ENCODE peak calls at places on chromosomes 13 and 19, in seven cellular contexts. One of them, this sample, is unnamed.

GRCh38 chr19:4732680-4733114 is 9.1 kb upstream of the DPP9 start:
- DNase-seq in left lung: no peak
- DNase-seq in BE2C: peak; percentile 73
- DNase-seq in right lobe of liver: no peak
- DNase-seq in left ventricle myocardium inferior: peak; percentile 29
- DNase-seq in body of pancreas: peak; percentile 54
- DNase-seq in A549: peak; percentile 57
- DNase-seq in this sample: peak; percentile 74

GRCh38 chr13:113049521-113049941 is 56.1 kb upstream of the F7 start:
- DNase-seq in left lung: peak; percentile 47
- DNase-seq in BE2C: no peak
- DNase-seq in right lobe of liver: no peak
- DNase-seq in left ventricle myocardium inferior: peak; percentile 34
- DNase-seq in body of pancreas: no peak
- DNase-seq in A549: no peak
- DNase-seq in this sample: no peak

GRCh38 chr19:47035127-47035494 is 13.3 kb downstream of the TMEM160 start:
- DNase-seq in left lung: no peak
- DNase-seq in BE2C: no peak
- DNase-seq in right lobe of liver: no peak
- DNase-seq in left ventricle myocardium inferior: no peak
- DNase-seq in body of pancreas: no peak
- DNase-seq in A549: no peak
- DNase-seq in this sample: no peak

GRCh38 chr13:67518785-67519184 is 288.6 kb upstream of the PCDH9 start:
- DNase-seq in left lung: no peak
- DNase-seq in BE2C: no peak
- DNase-seq in right lobe of liver: no peak
- DNase-seq in left ventricle myocardium inferior: no peak
- DNase-seq in body of pancreas: no peak
- DNase-seq in A549: no peak
- DNase-seq in this sample: no peak

GRCh38 chr13:99484405-99484981 is 16.8 kb upstream of the TM9SF2 start:
- DNase-seq in left lung: no peak
- DNase-seq in BE2C: no peak
- DNase-seq in right lobe of liver: no peak
- DNase-seq in left ventricle myocardium inferior: no peak
- DNase-seq in body of pancreas: no peak
- DNase-seq in A549: no peak
- DNase-seq in this sample: no peak

GRCh38 chr19:56566904-56567273 is 379 bp upstream of the ZNF470 start:
- DNase-seq in left lung: peak; percentile 87
- DNase-seq in BE2C: peak; percentile 68
- DNase-seq in right lobe of liver: peak; percentile 62
- DNase-seq in left ventricle myocardium inferior: peak; percentile 67
- DNase-seq in body of pancreas: peak; percentile 24
- DNase-seq in A549: peak; percentile 33
- DNase-seq in this sample: peak; percentile 72

GRCh38 chr13:112431734-112432133 is 55.6 kb downstream of the SPACA7 start:
- DNase-seq in left lung: no peak
- DNase-seq in BE2C: no peak
- DNase-seq in right lobe of liver: no peak
- DNase-seq in left ventricle myocardium inferior: no peak
- DNase-seq in body of pancreas: no peak
- DNase-seq in A549: no peak
- DNase-seq in this sample: no peak

GRCh38 chr13:70034280-70034679 is 73.3 kb upstream of the ATXN8OS start:
- DNase-seq in left lung: no peak
- DNase-seq in BE2C: no peak
- DNase-seq in right lobe of liver: no peak
- DNase-seq in left ventricle myocardium inferior: no peak
- DNase-seq in body of pancreas: no peak
- DNase-seq in A549: no peak
- DNase-seq in this sample: no peak

GRCh38 chr13:111267784-111268183 is 52.7 kb upstream of the TEX29 start:
- DNase-seq in left lung: no peak
- DNase-seq in BE2C: no peak
- DNase-seq in right lobe of liver: no peak
- DNase-seq in left ventricle myocardium inferior: no peak
- DNase-seq in body of pancreas: no peak
- DNase-seq in A549: no peak
- DNase-seq in this sample: no peak

GRCh38 chr13:36551445-36551844 is 119.2 kb downstream of the CCNA1 start:
- DNase-seq in left lung: no peak
- DNase-seq in BE2C: no peak
- DNase-seq in right lobe of liver: no peak
- DNase-seq in left ventricle myocardium inferior: no peak
- DNase-seq in body of pancreas: no peak
- DNase-seq in A549: no peak
- DNase-seq in this sample: no peak

GRCh38 chr13:36548129-36548528 is 115.8 kb downstream of the CCNA1 start:
- DNase-seq in left lung: no peak
- DNase-seq in BE2C: no peak
- DNase-seq in right lobe of liver: no peak
- DNase-seq in left ventricle myocardium inferior: peak; percentile 16
- DNase-seq in body of pancreas: no peak
- DNase-seq in A549: no peak
- DNase-seq in this sample: no peak

GRCh38 chr13:36552334-36552733 is 120.0 kb downstream of the CCNA1 start:
- DNase-seq in left lung: no peak
- DNase-seq in BE2C: no peak
- DNase-seq in right lobe of liver: no peak
- DNase-seq in left ventricle myocardium inferior: no peak
- DNase-seq in body of pancreas: no peak
- DNase-seq in A549: no peak
- DNase-seq in this sample: no peak

GRCh38 chr13:36549126-36549702 is 116.9 kb downstream of the CCNA1 start:
- DNase-seq in left lung: no peak
- DNase-seq in BE2C: no peak
- DNase-seq in right lobe of liver: no peak
- DNase-seq in left ventricle myocardium inferior: no peak
- DNase-seq in body of pancreas: no peak
- DNase-seq in A549: no peak
- DNase-seq in this sample: no peak

GRCh38 chr13:36549771-36550170 is 117.5 kb downstream of the CCNA1 start:
- DNase-seq in left lung: no peak
- DNase-seq in BE2C: peak; percentile 38
- DNase-seq in right lobe of liver: no peak
- DNase-seq in left ventricle myocardium inferior: no peak
- DNase-seq in body of pancreas: no peak
- DNase-seq in A549: no peak
- DNase-seq in this sample: no peak
- TF ChIP-seq CTCF in left lung: no peak
- TF ChIP-seq CTCF in BE2C: no peak
- TF ChIP-seq CTCF in right lobe of liver: no peak
- TF ChIP-seq CTCF in left ventricle myocardium inferior: no peak
- TF ChIP-seq CTCF in body of pancreas: no peak
- TF ChIP-seq CTCF in A549: no peak
- TF ChIP-seq CTCF in this sample: no peak

DNA sequence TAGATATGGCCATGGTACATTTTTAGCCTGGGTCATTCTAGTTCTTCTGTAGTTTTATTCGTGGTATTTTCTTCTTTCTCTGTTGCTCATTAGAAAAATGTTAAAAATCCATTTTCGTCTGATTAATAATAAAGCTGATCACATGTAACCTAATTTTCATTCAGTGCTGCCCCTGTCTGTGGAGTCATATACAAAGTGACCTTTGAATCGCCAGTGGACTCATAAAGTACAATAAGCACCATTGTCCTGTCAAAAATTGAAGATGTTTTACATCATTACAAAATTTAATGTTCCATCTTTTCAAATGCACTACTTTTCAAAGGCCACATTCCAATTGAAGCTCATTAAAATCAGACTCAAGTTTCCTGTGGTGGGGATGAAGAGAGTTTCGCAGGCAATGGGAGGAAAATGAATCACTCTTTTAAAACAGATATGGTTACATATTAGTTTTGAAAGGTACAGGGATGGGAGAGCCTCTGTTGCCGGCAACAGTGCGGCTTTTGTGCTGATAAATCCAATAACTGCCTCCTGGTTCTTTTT is 205.4 kb downstream of the ZNF536 start:
- DNase-seq in left lung: no peak
- DNase-seq in BE2C: no peak
- DNase-seq in right lobe of liver: no peak
- DNase-seq in left ventricle myocardium inferior: no peak
- DNase-seq in body of pancreas: no peak
- DNase-seq in A549: no peak
- DNase-seq in this sample: no peak
- H3K9me3 ChIP-seq in left lung: no peaks in the 10 kb centered on the region
- H3K9me3 ChIP-seq in BE2C: no peaks in the 10 kb centered on the region
- H3K9me3 ChIP-seq in right lobe of liver: no peaks in the 10 kb centered on the region
- H3K9me3 ChIP-seq in left ventricle myocardium inferior: no peaks in the 10 kb centered on the region
- H3K9me3 ChIP-seq in body of pancreas: no peaks in the 10 kb centered on the region
- H3K9me3 ChIP-seq in A549: no peaks in the 10 kb centered on the region
- H3K9me3 ChIP-seq in this sample: no peaks in the 10 kb centered on the region

DNA sequence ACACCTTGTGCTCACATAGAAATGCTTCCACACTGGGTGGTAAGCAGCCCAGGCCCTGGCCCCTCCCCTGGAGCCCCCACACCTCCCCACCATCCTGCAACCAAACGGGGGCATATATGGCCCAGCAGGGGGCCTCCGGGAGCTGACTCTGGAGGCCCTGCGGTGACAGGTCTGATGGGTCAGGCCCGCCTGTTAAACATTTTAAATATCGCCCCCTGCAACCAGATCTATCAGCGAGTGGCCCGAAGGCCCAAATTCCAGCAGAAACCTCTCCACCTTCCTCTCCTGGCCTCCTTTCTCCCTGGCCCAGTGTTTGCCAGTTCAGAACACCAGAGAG is 48.0 kb upstream of the KATNAL1 start:
- DNase-seq in left lung: peak; percentile 83
- DNase-seq in BE2C: peak; percentile 72
- DNase-seq in right lobe of liver: no peak
- DNase-seq in left ventricle myocardium inferior: no peak
- DNase-seq in body of pancreas: peak; percentile 33
- DNase-seq in A549: no peak
- DNase-seq in this sample: no peak
- TF ChIP-seq CTCF in left lung: peak; percentile 44
- TF ChIP-seq CTCF in BE2C: peak; percentile 68
- TF ChIP-seq CTCF in right lobe of liver: peak; percentile 36
- TF ChIP-seq CTCF in left ventricle myocardium inferior: peak; percentile 58
- TF ChIP-seq CTCF in body of pancreas: peak; percentile 34
- TF ChIP-seq CTCF in A549: no peak
- TF ChIP-seq CTCF in this sample: peak; percentile 48

DNA sequence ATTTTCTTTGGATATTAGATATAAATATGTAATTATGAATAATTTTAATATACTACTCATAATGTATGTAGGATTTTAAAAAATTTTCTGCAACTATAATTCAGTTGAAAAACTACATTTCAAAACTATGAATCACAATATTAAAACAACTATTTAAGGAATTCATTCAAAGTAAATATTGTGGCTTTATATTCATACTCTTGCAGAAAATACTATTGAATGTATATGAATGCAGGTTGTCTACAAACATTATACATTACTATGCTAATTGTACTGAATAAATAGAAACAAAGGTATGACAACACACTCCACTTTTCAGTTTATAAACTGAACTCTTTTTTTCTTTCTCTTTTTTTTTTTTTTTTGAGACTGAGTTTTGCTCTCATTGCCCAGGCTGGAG is 14.2 kb downstream of the ZNF91 start:
- DNase-seq in left lung: no peak
- DNase-seq in BE2C: no peak
- DNase-seq in right lobe of liver: no peak
- DNase-seq in left ventricle myocardium inferior: no peak
- DNase-seq in body of pancreas: no peak
- DNase-seq in A549: no peak
- DNase-seq in this sample: no peak
- H3K9me3 ChIP-seq in left lung: peaks cover 99% of the 10 kb centered on the region
- H3K9me3 ChIP-seq in BE2C: no peaks in the 10 kb centered on the region
- H3K9me3 ChIP-seq in right lobe of liver: peaks cover 3% of the 10 kb centered on the region
- H3K9me3 ChIP-seq in left ventricle myocardium inferior: peaks cover 32% of the 10 kb centered on the region
- H3K9me3 ChIP-seq in body of pancreas: no peaks in the 10 kb centered on the region
- H3K9me3 ChIP-seq in A549: peaks cover 67% of the 10 kb centered on the region
- H3K9me3 ChIP-seq in this sample: peaks cover 74% of the 10 kb centered on the region